ENCODE peak calls at places on chromosomes 16 and 17, in ten cellular contexts. One of them, this sample, is unnamed.
A peak's percentile ranks its signal among the peaks of the same experiment; 100 is the strongest.

GRCh38 chr17:65530158-65530984 is 31.1 kb downstream of the AXIN2 start:
- DNase-seq in adipocyte: no peak
- DNase-seq in heart right ventricle: no peak
- DNase-seq in GM23248: no peak
- DNase-seq in body of pancreas: no peak
- DNase-seq in ovary: no peak
- DNase-seq in psoas muscle: no peak
- DNase-seq in cardiac muscle cell: no peak
- DNase-seq in PC-9: no peak
- DNase-seq in IMR-90: no peak
- DNase-seq in this sample: no peak

GRCh38 chr17:9571201-9571600 is 4.4 kb downstream of the STX8 start:
- DNase-seq in adipocyte: no peak
- DNase-seq in heart right ventricle: no peak
- DNase-seq in GM23248: no peak
- DNase-seq in body of pancreas: no peak
- DNase-seq in ovary: no peak
- DNase-seq in psoas muscle: no peak
- DNase-seq in cardiac muscle cell: no peak
- DNase-seq in PC-9: no peak
- DNase-seq in IMR-90: no peak
- DNase-seq in this sample: no peak

GRCh38 chr16:29742683-29743275 is 3.0 kb downstream of the C16orf54 start:
- DNase-seq in adipocyte: no peak
- DNase-seq in heart right ventricle: no peak
- DNase-seq in GM23248: no peak
- DNase-seq in body of pancreas: no peak
- DNase-seq in ovary: no peak
- DNase-seq in psoas muscle: no peak
- DNase-seq in cardiac muscle cell: no peak
- DNase-seq in PC-9: no peak
- DNase-seq in IMR-90: no peak
- DNase-seq in this sample: no peak

GRCh38 chr16:27291106-27291505 is 22.5 kb upstream of the NSMCE1 start:
- DNase-seq in adipocyte: no peak
- DNase-seq in heart right ventricle: no peak
- DNase-seq in GM23248: no peak
- DNase-seq in body of pancreas: no peak
- DNase-seq in ovary: no peak
- DNase-seq in psoas muscle: no peak
- DNase-seq in cardiac muscle cell: no peak
- DNase-seq in PC-9: no peak
- DNase-seq in IMR-90: no peak
- DNase-seq in this sample: no peak

GRCh38 chr16:20409398-20410152 is at the start of gene ACSM5:
- DNase-seq in adipocyte: no peak
- DNase-seq in heart right ventricle: peak; percentile 60
- DNase-seq in GM23248: no peak
- DNase-seq in body of pancreas: peak; percentile 68
- DNase-seq in ovary: no peak
- DNase-seq in psoas muscle: peak; percentile 86
- DNase-seq in cardiac muscle cell: peak; percentile 45
- DNase-seq in PC-9: no peak
- DNase-seq in IMR-90: no peak
- DNase-seq in this sample: no peak

GRCh38 chr17:56599093-56599492 is 5.6 kb downstream of the NOG start:
- DNase-seq in adipocyte: no peak
- DNase-seq in heart right ventricle: no peak
- DNase-seq in GM23248: no peak
- DNase-seq in body of pancreas: no peak
- DNase-seq in ovary: no peak
- DNase-seq in psoas muscle: no peak
- DNase-seq in cardiac muscle cell: no peak
- DNase-seq in PC-9: no peak
- DNase-seq in IMR-90: no peak
- DNase-seq in this sample: no peak

GRCh38 chr16:77238593-77238992 is 39.4 kb downstream of the SYCE1L start:
- DNase-seq in adipocyte: no peak
- DNase-seq in heart right ventricle: no peak
- DNase-seq in GM23248: no peak
- DNase-seq in body of pancreas: no peak
- DNase-seq in ovary: no peak
- DNase-seq in psoas muscle: no peak
- DNase-seq in cardiac muscle cell: no peak
- DNase-seq in PC-9: no peak
- DNase-seq in IMR-90: no peak
- DNase-seq in this sample: no peak

GRCh38 chr17:45162022-45162687 is 480 bp downstream of the HEXIM2 start:
- DNase-seq in adipocyte: no peak
- DNase-seq in heart right ventricle: peak; percentile 30
- DNase-seq in GM23248: peak; percentile 13
- DNase-seq in body of pancreas: peak; percentile 27
- DNase-seq in ovary: peak; percentile 61
- DNase-seq in psoas muscle: peak; percentile 58
- DNase-seq in cardiac muscle cell: no peak
- DNase-seq in PC-9: no peak
- DNase-seq in IMR-90: no peak
- DNase-seq in this sample: no peak

GRCh38 chr16:56269824-56270684 is 78.8 kb downstream of the GNAO1 start:
- DNase-seq in adipocyte: peak; percentile 68
- DNase-seq in heart right ventricle: peak; percentile 30
- DNase-seq in GM23248: peak; percentile 67
- DNase-seq in body of pancreas: peak; percentile 46
- DNase-seq in ovary: no peak
- DNase-seq in psoas muscle: no peak
- DNase-seq in cardiac muscle cell: peak; percentile 70
- DNase-seq in PC-9: no peak
- DNase-seq in IMR-90: peak; percentile 86
- DNase-seq in this sample: no peak

GRCh38 chr17:83081561-83082201 is 2.3 kb downstream of the METRNL start:
- DNase-seq in adipocyte: peak; percentile 26
- DNase-seq in heart right ventricle: no peak
- DNase-seq in GM23248: peak; percentile 90
- DNase-seq in body of pancreas: peak; percentile 65
- DNase-seq in ovary: no peak
- DNase-seq in psoas muscle: peak; percentile 75
- DNase-seq in cardiac muscle cell: no peak
- DNase-seq in PC-9: no peak
- DNase-seq in IMR-90: peak; percentile 43
- DNase-seq in this sample: no peak

GRCh38 chr16:57092786-57093301 is 461 bp downstream of the CPNE2 start:
- DNase-seq in adipocyte: peak; percentile 72
- DNase-seq in heart right ventricle: peak; percentile 61
- DNase-seq in GM23248: peak; percentile 60
- DNase-seq in body of pancreas: peak; percentile 20
- DNase-seq in ovary: peak; percentile 65
- DNase-seq in psoas muscle: peak; percentile 76
- DNase-seq in cardiac muscle cell: peak; percentile 35
- DNase-seq in PC-9: peak; percentile 50
- DNase-seq in IMR-90: no peak
- DNase-seq in this sample: no peak

GRCh38 chr17:57519800-57520199 is 225.3 kb downstream of the CCDC182 start:
- DNase-seq in adipocyte: no peak
- DNase-seq in heart right ventricle: no peak
- DNase-seq in GM23248: no peak
- DNase-seq in body of pancreas: no peak
- DNase-seq in ovary: peak; percentile 9
- DNase-seq in psoas muscle: no peak
- DNase-seq in cardiac muscle cell: no peak
- DNase-seq in PC-9: no peak
- DNase-seq in IMR-90: no peak
- DNase-seq in this sample: no peak

GRCh38 chr17:66717680-66718079 is 117.2 kb upstream of the CACNG5 start:
- DNase-seq in adipocyte: no peak
- DNase-seq in heart right ventricle: no peak
- DNase-seq in GM23248: no peak
- DNase-seq in body of pancreas: peak; percentile 91
- DNase-seq in ovary: no peak
- DNase-seq in psoas muscle: no peak
- DNase-seq in cardiac muscle cell: no peak
- DNase-seq in PC-9: no peak
- DNase-seq in IMR-90: peak; percentile 12
- DNase-seq in this sample: no peak

GRCh38 chr16:55489956-55490265 is 10.9 kb downstream of the MMP2 start:
- DNase-seq in adipocyte: no peak
- DNase-seq in heart right ventricle: no peak
- DNase-seq in GM23248: no peak
- DNase-seq in body of pancreas: no peak
- DNase-seq in ovary: no peak
- DNase-seq in psoas muscle: no peak
- DNase-seq in cardiac muscle cell: no peak
- DNase-seq in PC-9: no peak
- DNase-seq in IMR-90: no peak
- DNase-seq in this sample: no peak

GRCh38 chr17:79786930-79787643 is 9.1 kb downstream of the CBX2 start:
- DNase-seq in adipocyte: no peak
- DNase-seq in heart right ventricle: no peak
- DNase-seq in GM23248: no peak
- DNase-seq in body of pancreas: no peak
- DNase-seq in ovary: no peak
- DNase-seq in psoas muscle: no peak
- DNase-seq in cardiac muscle cell: no peak
- DNase-seq in PC-9: no peak
- DNase-seq in IMR-90: no peak
- DNase-seq in this sample: no peak

GRCh38 chr16:88634141-88634993 is 4.0 kb upstream of the IL17C start:
- DNase-seq in adipocyte: peak; percentile 69
- DNase-seq in heart right ventricle: peak; percentile 57
- DNase-seq in GM23248: peak; percentile 80
- DNase-seq in body of pancreas: no peak
- DNase-seq in ovary: no peak
- DNase-seq in psoas muscle: no peak
- DNase-seq in cardiac muscle cell: peak; percentile 63
- DNase-seq in PC-9: no peak
- DNase-seq in IMR-90: peak; percentile 23
- DNase-seq in this sample: no peak

GRCh38 chr17:20206068-20206467 is 196.9 kb downstream of the SPECC1 start:
- DNase-seq in adipocyte: peak; percentile 38
- DNase-seq in heart right ventricle: no peak
- DNase-seq in GM23248: peak; percentile 43
- DNase-seq in body of pancreas: no peak
- DNase-seq in ovary: no peak
- DNase-seq in psoas muscle: no peak
- DNase-seq in cardiac muscle cell: peak; percentile 51
- DNase-seq in PC-9: peak; percentile 14
- DNase-seq in IMR-90: no peak
- DNase-seq in this sample: peak; percentile 43

GRCh38 chr17:43908111-43908721 is 880 bp upstream of the MPP2 start:
- DNase-seq in adipocyte: peak; percentile 84
- DNase-seq in heart right ventricle: peak; percentile 67
- DNase-seq in GM23248: peak; percentile 90
- DNase-seq in body of pancreas: peak; percentile 54
- DNase-seq in ovary: peak; percentile 69
- DNase-seq in psoas muscle: peak; percentile 72
- DNase-seq in cardiac muscle cell: peak; percentile 78
- DNase-seq in PC-9: no peak
- DNase-seq in IMR-90: peak; percentile 65
- DNase-seq in this sample: peak; percentile 40

GRCh38 chr16:73062640-73063283 is 14.8 kb upstream of the ZFHX3 start:
- DNase-seq in adipocyte: no peak
- DNase-seq in heart right ventricle: peak; percentile 20
- DNase-seq in GM23248: no peak
- DNase-seq in body of pancreas: no peak
- DNase-seq in ovary: no peak
- DNase-seq in psoas muscle: no peak
- DNase-seq in cardiac muscle cell: peak; percentile 14
- DNase-seq in PC-9: no peak
- DNase-seq in IMR-90: no peak
- DNase-seq in this sample: no peak

GRCh38 chr17:30153463-30153862 is 36.8 kb downstream of the NSRP1 start:
- DNase-seq in adipocyte: no peak
- DNase-seq in heart right ventricle: no peak
- DNase-seq in GM23248: no peak
- DNase-seq in body of pancreas: no peak
- DNase-seq in ovary: no peak
- DNase-seq in psoas muscle: no peak
- DNase-seq in cardiac muscle cell: no peak
- DNase-seq in PC-9: no peak
- DNase-seq in IMR-90: no peak
- DNase-seq in this sample: no peak
- H3K36me3 ChIP-seq in adipocyte: peaks cover 13% of the 10 kb centered on the region
- H3K36me3 ChIP-seq in heart right ventricle: peaks cover 31% of the 10 kb centered on the region
- H3K36me3 ChIP-seq in GM23248: peaks cover 9% of the 10 kb centered on the region
- H3K36me3 ChIP-seq in body of pancreas: no peaks in the 10 kb centered on the region
- H3K36me3 ChIP-seq in ovary: no peaks in the 10 kb centered on the region
- H3K36me3 ChIP-seq in psoas muscle: peaks cover 3% of the 10 kb centered on the region
- H3K36me3 ChIP-seq in cardiac muscle cell: peaks cover 2% of the 10 kb centered on the region
- H3K36me3 ChIP-seq in PC-9: peaks cover 7% of the 10 kb centered on the region
- H3K36me3 ChIP-seq in IMR-90: peaks cover 2% of the 10 kb centered on the region
- H3K36me3 ChIP-seq in this sample: no peaks in the 10 kb centered on the region

GRCh38 chr17:78696016-78696992 is 85.8 kb downstream of the CYTH1 start:
- DNase-seq in adipocyte: no peak
- DNase-seq in heart right ventricle: no peak
- DNase-seq in GM23248: peak; percentile 5
- DNase-seq in body of pancreas: no peak
- DNase-seq in ovary: no peak
- DNase-seq in psoas muscle: no peak
- DNase-seq in cardiac muscle cell: no peak
- DNase-seq in PC-9: no peak
- DNase-seq in IMR-90: no peak
- DNase-seq in this sample: no peak
- H3K36me3 ChIP-seq in adipocyte: peaks cover 61% of the 10 kb centered on the region
- H3K36me3 ChIP-seq in heart right ventricle: peaks cover 100% of the 10 kb centered on the region
- H3K36me3 ChIP-seq in GM23248: peaks cover 8% of the 10 kb centered on the region
- H3K36me3 ChIP-seq in body of pancreas: peaks cover 11% of the 10 kb centered on the region
- H3K36me3 ChIP-seq in ovary: no peaks in the 10 kb centered on the region
- H3K36me3 ChIP-seq in psoas muscle: peaks cover 18% of the 10 kb centered on the region
- H3K36me3 ChIP-seq in cardiac muscle cell: peaks cover 22% of the 10 kb centered on the region
- H3K36me3 ChIP-seq in PC-9: peaks cover 4% of the 10 kb centered on the region
- H3K36me3 ChIP-seq in IMR-90: peaks cover 22% of the 10 kb centered on the region
- H3K36me3 ChIP-seq in this sample: peaks cover 14% of the 10 kb centered on the region

DNA sequence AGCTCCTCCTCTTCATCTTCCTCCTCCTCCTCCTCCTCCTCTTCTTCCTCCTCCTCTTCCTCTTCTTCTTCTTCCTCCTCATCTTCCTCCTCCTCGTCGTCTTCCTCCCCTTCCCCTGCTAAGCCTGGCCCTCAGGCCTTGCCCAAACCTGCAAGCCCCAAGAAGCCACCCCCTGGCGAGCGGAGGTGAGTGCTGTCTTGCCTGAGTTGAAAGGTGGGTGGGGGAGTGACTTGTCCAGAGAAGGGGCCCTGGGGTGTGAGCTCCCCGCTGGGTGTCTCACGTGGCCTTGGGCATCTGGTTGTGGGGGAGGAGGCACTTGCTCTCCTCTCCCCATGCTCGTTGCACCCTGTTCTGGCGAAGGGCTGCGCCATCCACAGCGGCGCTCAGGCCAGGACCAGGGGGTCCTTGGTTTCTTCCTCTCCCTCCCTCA is 8.0 kb downstream of the ELOB start:
- DNase-seq in adipocyte: no peak
- DNase-seq in heart right ventricle: no peak
- DNase-seq in GM23248: no peak
- DNase-seq in body of pancreas: no peak
- DNase-seq in ovary: no peak
- DNase-seq in psoas muscle: peak; percentile 58
- DNase-seq in cardiac muscle cell: no peak
- DNase-seq in PC-9: no peak
- DNase-seq in IMR-90: no peak
- DNase-seq in this sample: no peak
- H3K36me3 ChIP-seq in adipocyte: peaks cover 95% of the 10 kb centered on the region
- H3K36me3 ChIP-seq in heart right ventricle: peaks cover 100% of the 10 kb centered on the region
- H3K36me3 ChIP-seq in GM23248: peaks cover 68% of the 10 kb centered on the region
- H3K36me3 ChIP-seq in body of pancreas: peaks cover 27% of the 10 kb centered on the region
- H3K36me3 ChIP-seq in ovary: no peaks in the 10 kb centered on the region
- H3K36me3 ChIP-seq in psoas muscle: peaks cover 19% of the 10 kb centered on the region
- H3K36me3 ChIP-seq in cardiac muscle cell: peaks cover 82% of the 10 kb centered on the region
- H3K36me3 ChIP-seq in PC-9: peaks cover 40% of the 10 kb centered on the region
- H3K36me3 ChIP-seq in IMR-90: peaks cover 96% of the 10 kb centered on the region
- H3K36me3 ChIP-seq in this sample: peaks cover 79% of the 10 kb centered on the region

GRCh38 chr17:35621768-35622167 is 34.6 kb downstream of the AP2B1 start:
- DNase-seq in adipocyte: no peak
- DNase-seq in heart right ventricle: no peak
- DNase-seq in GM23248: no peak
- DNase-seq in body of pancreas: no peak
- DNase-seq in ovary: no peak
- DNase-seq in psoas muscle: no peak
- DNase-seq in cardiac muscle cell: no peak
- DNase-seq in PC-9: no peak
- DNase-seq in IMR-90: no peak
- DNase-seq in this sample: no peak
- H3K36me3 ChIP-seq in adipocyte: peaks cover 37% of the 10 kb centered on the region
- H3K36me3 ChIP-seq in heart right ventricle: peaks cover 85% of the 10 kb centered on the region
- H3K36me3 ChIP-seq in GM23248: peaks cover 41% of the 10 kb centered on the region
- H3K36me3 ChIP-seq in body of pancreas: no peaks in the 10 kb centered on the region
- H3K36me3 ChIP-seq in ovary: no peaks in the 10 kb centered on the region
- H3K36me3 ChIP-seq in psoas muscle: peaks cover 2% of the 10 kb centered on the region
- H3K36me3 ChIP-seq in cardiac muscle cell: peaks cover 11% of the 10 kb centered on the region
- H3K36me3 ChIP-seq in PC-9: peaks cover 11% of the 10 kb centered on the region
- H3K36me3 ChIP-seq in IMR-90: peaks cover 14% of the 10 kb centered on the region
- H3K36me3 ChIP-seq in this sample: peaks cover 17% of the 10 kb centered on the region

This sample was measured in thoracic aorta.